ENCODE peak calls at places on chromosomes 7 and 10, in four cellular contexts. A is heart left ventricle, I is adrenal gland, G is tibial nerve. X is an unnamed sample.

GRCh38 chr7:42235734-42236133 is 1.3 kb downstream of the GLI3 start:
- DNase-seq in A (no peak), I (peak; percentile 12), G (no peak), X (no peak)

GRCh38 chr10:104183682-104184081 is 48.5 kb downstream of the CFAP43 start:
- DNase-seq in A (no peak), I (no peak), G (no peak), X (no peak)

GRCh38 chr10:42640610-42641229 is 2.4 kb upstream of the ZNF33B start:
- DNase-seq in A (no peak), I (no peak), G (no peak), X (no peak)

GRCh38 chr7:40714338-40715052 is 579.7 kb downstream of the SUGCT start:
- DNase-seq in A (no peak), I (no peak), G (no peak), X (no peak)

GRCh38 chr7:88312061-88312663 is 5.5 kb upstream of the STEAP4 start:
- DNase-seq in A (peak; percentile 74), I (peak; percentile 69), G (peak; percentile 73), X (peak; percentile 23)

GRCh38 chr10:112230325-112230988 is 46.9 kb upstream of the GPAM start:
- DNase-seq in A (no peak), I (no peak), G (no peak), X (no peak)

GRCh38 chr7:8443871-8444756 is 10.7 kb downstream of the NXPH1 start:
- DNase-seq in A (no peak), I (no peak), G (no peak), X (no peak)

GRCh38 chr7:120110169-120110568 is 162.8 kb upstream of the KCND2 start:
- DNase-seq in A (no peak), I (no peak), G (no peak), X (no peak)

GRCh38 chr10:6009159-6009558 is 31.8 kb upstream of the IL15RA start:
- DNase-seq in A (no peak), I (no peak), G (no peak), X (no peak)

GRCh38 chr10:79380918-79381775 is 33.9 kb downstream of the PPIF start:
- DNase-seq in A (peak; percentile 51), I (no peak), G (no peak), X (peak; percentile 23)

GRCh38 chr7:75823198-75823910 is 9.7 kb upstream of the CCL24 start:
- DNase-seq in A (no peak), I (no peak), G (no peak), X (no peak)

GRCh38 chr10:103416436-103417147 is 20.2 kb downstream of the PDCD11 start:
- DNase-seq in A (no peak), I (peak; percentile 75), G (peak; percentile 64), X (peak; percentile 64)

GRCh38 chr10:66215921-66216320 is 709.9 kb upstream of the LRRTM3 start:
- DNase-seq in A (no peak), I (no peak), G (no peak), X (no peak)

GRCh38 chr7:5758753-5759330 is 22.6 kb downstream of the RNF216 start:
- DNase-seq in A (no peak), I (no peak), G (no peak), X (no peak)

GRCh38 chr7:121081327-121081936 is 92.9 kb downstream of the CPED1 start:
- DNase-seq in A (no peak), I (no peak), G (no peak), X (no peak)

GRCh38 chr10:60899266-60899665 is 44.7 kb downstream of the RHOBTB1 start:
- DNase-seq in A (no peak), I (no peak), G (no peak), X (no peak)

GRCh38 chr10:63375859-63376258 is 89.9 kb downstream of the JMJD1C start:
- DNase-seq in A (no peak), I (no peak), G (no peak), X (no peak)

GRCh38 chr7:102122026-102122425 is 164.6 kb upstream of the SH2B2 start:
- DNase-seq in A (no peak), I (no peak), G (no peak), X (no peak)

GRCh38 chr7:93739422-93739821 is 151.1 kb downstream of the TFPI2 start:
- DNase-seq in A (no peak), I (no peak), G (no peak), X (no peak)

GRCh38 chr10:93173867-93174845 is 100.5 kb downstream of the CYP26A1 start:
- DNase-seq in A (no peak), I (no peak), G (no peak), X (peak; percentile 27)

GRCh38 chr7:78786055-78786454 is 667.4 kb downstream of the MAGI2 start:
- DNase-seq in A (no peak), I (no peak), G (no peak), X (no peak)

GRCh38 chr10:123517376-123517775 is 148.8 kb upstream of the GPR26 start:
- DNase-seq in A (no peak), I (no peak), G (no peak), X (no peak)

DNA sequence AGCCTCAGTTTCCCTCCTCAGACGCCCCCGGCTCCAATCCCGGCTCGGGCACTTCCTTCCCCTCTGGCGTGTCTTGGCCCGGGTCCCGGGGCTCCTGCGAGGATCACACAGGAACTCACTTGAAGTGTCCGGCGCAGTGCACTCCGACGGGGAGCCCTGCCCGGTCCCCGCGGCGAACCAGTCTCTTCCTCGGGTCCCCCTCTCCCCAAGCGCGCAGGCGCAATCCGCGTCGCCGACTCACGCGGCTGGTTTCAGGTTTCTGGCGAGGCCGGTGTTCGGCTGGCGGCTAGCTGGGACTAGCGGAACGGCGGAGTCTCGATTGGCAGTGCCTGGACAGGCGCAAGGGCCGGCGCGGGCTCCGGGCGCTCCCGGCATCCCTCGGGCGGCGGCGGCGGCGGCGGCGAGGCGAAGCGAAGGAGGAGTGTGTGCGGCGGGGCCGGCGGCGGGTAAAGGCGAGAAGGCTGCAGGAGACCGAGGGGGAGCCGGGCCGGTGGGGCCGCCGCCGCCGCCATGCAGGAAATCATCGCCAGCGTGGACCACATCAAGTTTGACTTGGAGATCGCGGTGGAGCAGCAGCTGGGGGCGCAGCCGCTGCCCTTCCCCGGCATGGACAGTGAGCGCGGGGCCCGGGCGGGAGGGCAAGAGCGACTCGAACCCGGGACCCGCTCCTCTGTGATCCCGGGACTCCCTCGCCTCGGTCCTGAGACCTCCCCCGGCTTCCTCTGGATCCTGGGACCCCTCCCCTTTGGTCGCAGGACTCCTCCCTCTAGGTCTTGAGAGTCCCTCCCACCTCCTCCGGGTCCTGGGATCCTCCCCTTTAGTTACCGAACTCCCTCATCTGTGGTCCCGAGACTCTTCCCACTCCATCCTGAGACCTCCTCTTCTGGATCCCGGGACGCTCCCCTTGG is at the start of the genes CPSF4 and PTCD1:
- DNase-seq in A (peak; percentile 98), I (peak; percentile 97), G (peak; percentile 82), X (peak; percentile 96)
- TF ChIP-seq POLR2A in A (no peak), I (peak; percentile 74), G (no peak), X (no peak)

GRCh38 chr10:4767033-4767814 is 58.8 kb upstream of the AKR1E2 start:
- DNase-seq in A (no peak), I (no peak), G (no peak), X (peak; percentile 22)

GRCh38 chr10:4775808-4776207 is 50.2 kb upstream of the AKR1E2 start:
- DNase-seq in A (no peak), I (no peak), G (no peak), X (no peak)

GRCh38 chr10:4770766-4771553 is 55.0 kb upstream of the AKR1E2 start:
- DNase-seq in A (no peak), I (no peak), G (no peak), X (no peak)

GRCh38 chr10:4772202-4772570 is 53.8 kb upstream of the AKR1E2 start:
- DNase-seq in A (no peak), I (no peak), G (no peak), X (no peak)

GRCh38 chr10:4771554-4772201 is 54.3 kb upstream of the AKR1E2 start:
- DNase-seq in A (no peak), I (no peak), G (no peak), X (no peak)
- H3K27ac ChIP-seq in A (no peak overlapping the region), I (no peak overlapping the region), G (no peak overlapping the region), X (peak overlapping the region; percentile 54)

GRCh38 chr10:1462994-1463633 is 274.2 kb downstream of the ADARB2 start:
- DNase-seq in A (no peak), I (no peak), G (no peak), X (no peak)
- TF ChIP-seq POLR2A in A (no peak), I (no peak), G (no peak), X (no peak)

GRCh38 chr10:88012627-88013026 is 149.2 kb downstream of the PTEN start:
- DNase-seq in A (no peak), I (no peak), G (no peak), X (no peak)
- H3K27ac ChIP-seq in A (no peak overlapping the region), I (no peak overlapping the region), G (no peak overlapping the region), X (no peak overlapping the region)

GRCh38 chr10:100983868-100984669 is 3.2 kb downstream of the MRPL43 start:
- DNase-seq in A (no peak), I (no peak), G (no peak), X (no peak)

GRCh38 chr10:100981178-100981710 is 6.1 kb downstream of the MRPL43 start:
- DNase-seq in A (no peak), I (no peak), G (no peak), X (no peak)

GRCh38 chr10:100984670-100985177 is 2.6 kb downstream of the MRPL43 start:
- DNase-seq in A (no peak), I (no peak), G (no peak), X (no peak)

GRCh38 chr10:100985336-100985735 is 2.0 kb downstream of the MRPL43 start:
- DNase-seq in A (no peak), I (no peak), G (no peak), X (no peak)

DNA sequence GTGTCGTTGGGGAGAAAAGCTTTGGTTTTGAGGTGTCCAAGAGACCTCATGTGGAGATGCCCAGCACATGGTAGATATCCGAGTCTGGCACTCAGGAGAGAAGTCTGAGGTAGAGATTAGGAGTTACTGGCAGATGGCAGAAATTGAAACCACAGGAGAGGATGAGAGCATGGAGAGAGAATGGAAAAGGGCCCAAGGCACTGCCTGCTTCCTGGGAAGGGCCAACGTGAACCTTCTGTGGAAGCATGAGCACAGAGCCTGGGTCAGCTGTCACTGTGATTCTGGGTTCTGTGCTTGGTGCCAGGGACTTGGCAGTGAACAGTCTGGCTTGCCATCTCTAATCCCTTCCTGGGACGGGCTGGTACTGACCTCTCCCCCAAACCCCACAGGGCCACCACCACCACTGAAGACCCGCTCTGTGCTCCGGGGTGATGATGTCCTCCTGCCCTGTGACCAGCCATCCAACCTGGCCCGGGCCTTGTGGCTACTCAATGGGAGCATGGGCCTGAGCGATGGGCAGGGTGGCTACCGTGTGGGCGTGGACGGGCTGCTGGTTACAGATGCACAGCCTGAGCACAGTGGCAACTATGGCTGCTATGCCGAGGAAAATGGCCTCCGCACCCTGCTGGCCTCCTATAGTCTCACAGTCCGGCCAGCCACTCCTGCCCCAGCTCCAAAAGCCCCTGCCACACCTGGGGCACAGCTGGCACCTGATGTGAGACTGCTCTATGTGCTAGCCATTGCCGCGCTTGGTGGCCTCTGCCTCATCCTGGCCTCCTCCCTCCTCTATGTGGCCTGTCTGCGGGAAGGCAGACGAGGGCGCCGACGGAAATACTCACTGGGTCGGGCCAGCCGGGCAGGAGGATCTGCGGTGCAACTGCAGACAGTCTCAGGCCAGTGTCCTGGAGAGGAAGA is 4.1 kb downstream of the MRPL43 start:
- DNase-seq in A (no peak), I (no peak), G (no peak), X (no peak)
- TF ChIP-seq POLR2A in A (no peak), I (no peak), G (no peak), X (no peak)

DNA sequence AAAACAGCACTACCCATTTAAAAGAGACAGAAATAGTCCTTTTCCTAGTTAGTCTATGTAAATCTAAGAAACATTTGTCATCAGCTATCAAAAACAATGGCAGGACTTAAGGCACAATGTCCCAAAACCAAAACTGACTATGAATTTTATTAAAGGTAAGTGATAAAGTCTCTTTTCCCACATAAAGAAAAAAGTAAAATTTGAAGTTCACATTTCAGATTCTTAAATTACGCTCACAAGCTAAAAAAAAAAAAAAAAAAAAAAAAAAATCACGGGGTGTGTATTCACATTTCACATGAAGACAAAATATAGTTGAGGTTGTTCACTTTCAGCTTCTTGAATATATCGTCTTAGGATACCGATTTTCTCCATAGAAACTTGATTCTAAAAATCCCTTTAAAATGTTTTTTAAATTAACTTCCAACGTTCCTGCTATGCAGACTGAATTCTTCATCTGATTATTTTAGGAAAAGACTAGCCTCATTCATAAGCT is 1.6 kb downstream of the P4HA1 start:
- DNase-seq in A (no peak), I (no peak), G (no peak), X (no peak)
- H3K27ac ChIP-seq in A (peak overlapping the region; percentile 92), I (peak overlapping the region; percentile 99), G (peak overlapping the region; percentile 97), X (peak overlapping the region; percentile 94)